ENCODE peak calls at places on chromosome X, in ten cellular contexts. I is heart left ventricle; M is posterior vena cava; V is glutamatergic neuron; H is M059J; Z is left ventricle myocardium inferior; Y is progenitor cell of endocrine pancreas; F is stimulated activated CD4-positive, alpha-beta T cell treated with anti-CD3 and anti-CD28 coated beads, Interleukin-2, amount 100 ng/mL, for 48 hours; S is transverse colon; K is GM23248. A is an unnamed sample.

GRCh38 chrX:107738768-107739167 is 36.8 kb downstream of the TSC22D3 start:
- DNase-seq in Z (no peak), H (no peak), V (no peak), Y (no peak), S (no peak), I (no peak), F (no peak), K (no peak), M (no peak), A (no peak)

GRCh38 chrX:153647461-153648357 is 706 bp downstream of the DUSP9 start:
- DNase-seq in M (peak; percentile 74), Z (no peak), H (no peak), F (no peak), Y (no peak), I (peak; percentile 2), S (no peak), V (no peak), K (peak; percentile 13), A (no peak)

GRCh38 chrX:84469226-84469625 is 33.0 kb downstream of the HDX start:
- DNase-seq in S (no peak), V (no peak), K (peak; percentile 4), Z (no peak), Y (no peak), M (no peak), F (no peak), I (no peak), H (peak; percentile 39), A (no peak)

GRCh38 chrX:97039363-97040029 is 155.8 kb downstream of the RPA4 start:
- DNase-seq in K (peak; percentile 13), H (peak; percentile 30), Z (peak; percentile 28), I (peak; percentile 35), V (no peak), S (peak; percentile 48), M (no peak), F (no peak), Y (no peak), A (no peak)

GRCh38 chrX:45472968-45473367 is 272.3 kb upstream of the DIPK2B start:
- DNase-seq in K (peak; percentile 66), S (no peak), F (no peak), Z (no peak), I (no peak), M (no peak), V (no peak), H (peak; percentile 67), Y (no peak), A (no peak)

GRCh38 chrX:70134116-70134477 is 850 bp downstream of the IGBP1 start:
- DNase-seq in Z (no peak), Y (no peak), S (peak; percentile 11), V (peak; percentile 13), H (no peak), M (no peak), F (no peak), K (peak; percentile 49), I (no peak), A (no peak)

GRCh38 chrX:791479-792034 is 161.0 kb downstream of the SHOX start:
- DNase-seq in H (no peak), S (no peak), V (no peak), F (no peak), K (no peak), Y (no peak), I (no peak), Z (no peak), M (peak; percentile 28), A (peak; percentile 89)

GRCh38 chrX:110944323-110944761 is 148.7 kb upstream of the CHRDL1 start:
- DNase-seq in K (no peak), Z (no peak), M (peak; percentile 81), I (no peak), V (peak; percentile 64), Y (no peak), F (no peak), H (no peak), S (no peak), A (peak; percentile 2)

A was measured in NT2/D1.